ENCODE peak calls at places on chromosomes 1 and 21, in seven cellular contexts. U is body of pancreas, V is tibial nerve, L is A549, R is Peyer's patch, T is ovary, J is uterus. G is an unnamed sample. For H3K4me1, the result is how much of the 10 kb centered on the place peaks cover.

GRCh38 chr1:203916756-203917155 is 55.4 kb downstream of the SNRPE start:
- DNase-seq in U (no peak), V (no peak), L (no peak), R (no peak), T (no peak), J (no peak), G (no peak)

GRCh38 chr1:54681396-54681795 is 34.3 kb upstream of the TTC4 start:
- DNase-seq in U (no peak), V (no peak), L (peak), R (no peak), T (no peak), J (no peak), G (no peak)

GRCh38 chr1:225694151-225694603 is 41.3 kb upstream of the ENAH start:
- DNase-seq in U (peak), V (no peak), L (peak), R (no peak), T (no peak), J (no peak), G (peak)

GRCh38 chr1:211382714-211383480 is 56.3 kb downstream of the TRAF5 start:
- DNase-seq in U (peak), V (peak), L (peak), R (peak), T (peak), J (peak), G (peak)

GRCh38 chr1:162136760-162137537 is 67.5 kb downstream of the NOS1AP start:
- DNase-seq in U (no peak), V (no peak), L (peak), R (no peak), T (no peak), J (no peak), G (no peak)

GRCh38 chr1:235943581-235944114 is 76.9 kb upstream of the LYST start:
- DNase-seq in U (no peak), V (no peak), L (peak), R (no peak), T (no peak), J (no peak), G (no peak)

GRCh38 chr1:202967684-202968281 is 726 bp upstream of the CYB5R1 start:
- DNase-seq in U (no peak), V (no peak), L (no peak), R (no peak), T (no peak), J (no peak), G (no peak)

GRCh38 chr1:168766568-168766967 is 37.6 kb upstream of the DPT start:
- DNase-seq in U (no peak), V (no peak), L (no peak), R (no peak), T (no peak), J (no peak), G (no peak)

DNA sequence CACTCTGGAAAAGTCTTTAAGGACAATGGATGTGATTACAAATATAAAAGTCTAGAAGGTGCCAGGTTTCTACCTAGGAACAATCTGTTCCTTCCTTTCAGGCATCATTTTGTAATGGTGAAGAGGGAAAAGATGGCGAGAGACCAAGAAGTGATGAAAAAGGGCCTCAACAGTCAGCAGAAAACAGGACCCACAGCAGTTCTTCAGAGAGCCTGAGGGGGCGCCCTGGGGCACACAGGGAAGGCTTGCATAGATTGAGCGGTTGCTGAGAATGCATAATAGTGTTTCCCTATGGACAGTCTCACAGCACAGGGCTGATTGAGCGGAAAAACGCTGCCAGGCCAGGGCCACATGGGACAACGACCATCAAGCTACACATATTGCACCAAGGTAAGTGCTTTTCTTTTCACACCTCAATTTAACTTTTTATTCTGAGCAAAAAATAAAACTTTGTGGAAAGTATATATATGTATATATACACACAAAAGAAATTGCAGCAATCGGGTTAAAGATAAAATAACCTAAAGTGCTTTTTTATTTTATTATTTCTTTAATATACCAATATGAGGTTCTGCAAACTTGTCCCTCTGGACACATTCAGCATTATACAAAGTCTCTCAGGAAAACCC is 3.1 kb upstream of the YRDC start:
- DNase-seq in U (peak), V (peak), L (peak), R (peak), T (no peak), J (peak), G (no peak)
- TF ChIP-seq CTCF in U (peak), V (peak), L (peak), R (peak), T (no peak), J (peak), G (peak)

DNA sequence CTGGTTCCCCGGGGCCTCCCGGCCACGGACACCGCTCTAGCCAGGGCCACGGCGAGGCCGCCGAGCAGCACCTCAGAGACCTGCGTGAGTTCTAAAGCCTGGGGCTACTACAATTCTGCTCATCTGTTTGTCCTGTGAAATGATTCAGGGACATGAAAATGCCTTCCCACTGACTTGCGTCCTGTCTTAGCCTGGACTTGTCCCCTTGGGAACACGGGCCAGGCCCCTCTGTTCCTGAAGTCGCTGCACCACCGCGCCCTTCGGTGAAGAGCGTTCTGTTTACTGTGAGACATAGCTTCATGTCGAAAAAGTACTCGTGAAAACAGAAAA is 11.9 kb downstream of the YBEY start:
- DNase-seq in U (no peak), V (no peak), L (no peak), R (no peak), T (no peak), J (no peak), G (no peak)
- TF ChIP-seq POLR2A in U (no peak), V (no peak), L (no peak), R (no peak), T (no peak), J (no peak), G (no peak)

GRCh38 chr1:157849229-157849875 is 7.7 kb upstream of the CD5L start:
- DNase-seq in U (no peak), V (no peak), L (no peak), R (no peak), T (no peak), J (no peak), G (no peak)
- H3K4me1 ChIP-seq in U (under half), V (under half), L (under half), R (under half), T (under half), J (under half), G (under half)

DNA sequence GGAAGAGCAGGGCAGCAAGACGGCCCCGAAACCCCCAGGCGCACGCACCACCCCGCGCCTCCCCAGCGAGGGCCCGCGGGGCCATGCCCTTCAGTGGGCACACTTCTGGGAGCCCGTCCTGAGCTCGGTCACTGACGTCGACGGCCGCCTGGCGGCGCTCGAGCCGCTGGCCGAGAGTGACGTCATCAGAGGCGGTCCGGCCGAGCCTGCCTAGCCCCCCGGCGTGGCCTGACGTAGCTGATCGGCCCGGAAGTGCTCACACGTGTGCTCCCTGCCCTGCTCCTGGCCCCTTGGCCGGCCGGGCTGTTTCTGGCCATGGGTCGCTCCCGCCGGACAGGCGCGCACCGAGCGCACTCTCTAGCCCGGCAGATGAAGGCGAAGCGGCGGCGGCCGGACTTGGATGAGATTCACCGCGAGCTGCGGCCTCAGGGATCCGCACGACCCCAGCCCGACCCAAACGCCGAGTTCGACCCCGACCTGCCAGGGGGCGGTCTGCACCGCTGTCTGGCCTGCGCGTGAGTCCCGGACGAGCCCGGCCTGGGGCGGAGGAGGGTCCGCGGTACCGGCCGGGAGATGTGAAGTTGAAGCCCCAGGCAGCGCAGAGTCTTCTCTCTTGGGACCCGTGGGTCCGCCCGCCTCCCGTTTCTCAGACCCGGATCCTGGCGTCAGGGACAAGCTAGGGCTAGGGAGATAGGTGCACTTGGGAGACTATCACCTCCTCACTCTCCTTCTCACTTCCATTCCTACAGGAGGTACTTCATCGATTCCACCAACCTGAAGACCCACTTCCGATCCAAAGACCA is at the start of gene ZNF593:
- DNase-seq in U (peak), V (peak), L (peak), R (peak), T (peak), J (peak), G (peak)
- TF ChIP-seq CTCF in U (peak), V (peak), L (peak), R (peak), T (peak), J (peak), G (peak)

GRCh38 chr1:10802948-10803715 is 6.7 kb upstream of the CASZ1 start:
- DNase-seq in U (no peak), V (no peak), L (no peak), R (no peak), T (no peak), J (no peak), G (no peak)

GRCh38 chr1:10795305-10796021 is 983 bp downstream of the CASZ1 start:
- DNase-seq in U (peak), V (no peak), L (peak), R (peak), T (no peak), J (no peak), G (peak)

GRCh38 chr1:10800778-10801177 is 4.3 kb upstream of the CASZ1 start:
- DNase-seq in U (no peak), V (no peak), L (no peak), R (no peak), T (no peak), J (no peak), G (no peak)

GRCh38 chr1:10796029-10796944 is at the start of gene CASZ1:
- DNase-seq in U (peak), V (peak), L (peak), R (peak), T (peak), J (peak), G (peak)

GRCh38 chr1:10799726-10800125 is 3.3 kb upstream of the CASZ1 start:
- DNase-seq in U (no peak), V (no peak), L (no peak), R (no peak), T (no peak), J (no peak), G (no peak)
- TF ChIP-seq POLR2A in U (no peak), V (no peak), L (no peak), R (no peak), T (no peak), J (no peak), G (no peak)

DNA sequence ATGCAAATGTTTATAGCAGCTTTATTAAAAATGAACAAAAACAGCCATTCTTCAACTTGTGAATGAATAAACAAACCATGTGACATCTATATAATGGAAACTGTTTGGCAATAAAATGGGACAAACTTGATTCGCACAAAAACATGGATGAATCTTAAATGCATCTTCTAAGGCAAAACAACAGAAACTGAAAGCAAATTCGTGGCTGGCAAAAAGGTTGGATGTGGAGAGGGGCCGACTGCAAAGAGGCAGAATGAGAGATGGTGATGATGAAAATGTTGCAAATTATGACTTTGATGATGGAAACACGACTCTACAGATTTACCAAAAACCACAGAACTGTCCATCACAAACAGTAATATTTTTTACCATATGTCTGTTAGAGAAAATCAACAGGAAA is 327.0 kb upstream of the NR5A2 start:
- DNase-seq in U (no peak), V (no peak), L (no peak), R (no peak), T (no peak), J (no peak), G (no peak)
- H3K4me1 ChIP-seq in U (under half), V (under half), L (under half), R (under half), T (under half), J (under half), G (under half)

GRCh38 chr1:38071530-38072266 is 25.1 kb upstream of the POU3F1 start:
- DNase-seq in U (no peak), V (no peak), L (peak), R (no peak), T (no peak), J (no peak), G (peak)
- TF ChIP-seq CTCF in U (no peak), V (no peak), L (peak), R (no peak), T (no peak), J (no peak), G (no peak)

G was measured in prostate gland.